ENCODE peak calls at places on chromosomes 7 and 10, in four cellular contexts. One of them, this sample, is unnamed.

GRCh38 chr10:36606234-36606839 is 519.1 kb upstream of the ANKRD30A start:
- DNase-seq in SK-N-SH: no peak
- DNase-seq in K562: no peak
- DNase-seq in HepG2: no peak
- DNase-seq in this sample: no peak

GRCh38 chr7:32660936-32661335 is 165.6 kb downstream of the AVL9 start:
- DNase-seq in SK-N-SH: no peak
- DNase-seq in K562: no peak
- DNase-seq in HepG2: no peak
- DNase-seq in this sample: no peak

GRCh38 chr7:78489851-78490250 is 691.3 kb downstream of the PHTF2 start:
- DNase-seq in SK-N-SH: no peak
- DNase-seq in K562: no peak
- DNase-seq in HepG2: no peak
- DNase-seq in this sample: no peak

GRCh38 chr7:64294701-64295420 is 18.9 kb upstream of the ZNF736 start:
- DNase-seq in SK-N-SH: no peak
- DNase-seq in K562: no peak
- DNase-seq in HepG2: no peak
- DNase-seq in this sample: no peak

GRCh38 chr10:86757110-86757790 is 831 bp downstream of the BMPR1A start:
- DNase-seq in SK-N-SH: no peak
- DNase-seq in K562: peak; percentile 13
- DNase-seq in HepG2: peak; percentile 62
- DNase-seq in this sample: no peak

GRCh38 chr7:34622182-34622581 is 35.8 kb upstream of the NPSR1 start:
- DNase-seq in SK-N-SH: no peak
- DNase-seq in K562: no peak
- DNase-seq in HepG2: no peak
- DNase-seq in this sample: no peak

GRCh38 chr7:863106-863505 is 13.2 kb upstream of the GET4 start:
- DNase-seq in SK-N-SH: no peak
- DNase-seq in K562: no peak
- DNase-seq in HepG2: no peak
- DNase-seq in this sample: no peak

GRCh38 chr7:92608380-92609322 is 18.5 kb upstream of the FAM133B start:
- DNase-seq in SK-N-SH: no peak
- DNase-seq in K562: peak; percentile 53
- DNase-seq in HepG2: no peak
- DNase-seq in this sample: no peak

GRCh38 chr7:2024227-2024918 is 208.4 kb downstream of the MAD1L1 start:
- DNase-seq in SK-N-SH: peak; percentile 30
- DNase-seq in K562: no peak
- DNase-seq in HepG2: peak; percentile 9
- DNase-seq in this sample: no peak

GRCh38 chr10:99328579-99329237 is 448 bp upstream of the CNNM1 start:
- DNase-seq in SK-N-SH: no peak
- DNase-seq in K562: no peak
- DNase-seq in HepG2: no peak
- DNase-seq in this sample: no peak

GRCh38 chr10:62581351-62581750 is 207.2 kb downstream of the ZNF365 start:
- DNase-seq in SK-N-SH: no peak
- DNase-seq in K562: no peak
- DNase-seq in HepG2: no peak
- DNase-seq in this sample: no peak

GRCh38 chr10:69645751-69646687 is 16.0 kb downstream of the FAM241B start:
- DNase-seq in SK-N-SH: peak; percentile 64
- DNase-seq in K562: no peak
- DNase-seq in HepG2: no peak
- DNase-seq in this sample: no peak

GRCh38 chr7:66016131-66016461 is 34.1 kb upstream of the GUSB start:
- DNase-seq in SK-N-SH: peak; percentile 23
- DNase-seq in K562: no peak
- DNase-seq in HepG2: peak; percentile 54
- DNase-seq in this sample: no peak

GRCh38 chr10:128978211-128978610 is 488.8 kb upstream of the MGMT start:
- DNase-seq in SK-N-SH: no peak
- DNase-seq in K562: no peak
- DNase-seq in HepG2: no peak
- DNase-seq in this sample: no peak

GRCh38 chr10:103660364-103661197 is 167.1 kb downstream of the NEURL1 start:
- DNase-seq in SK-N-SH: no peak
- DNase-seq in K562: no peak
- DNase-seq in HepG2: peak; percentile 71
- DNase-seq in this sample: no peak

GRCh38 chr7:132656846-132657776 is 80.8 kb upstream of the PLXNA4 start:
- DNase-seq in SK-N-SH: peak; percentile 50
- DNase-seq in K562: peak; percentile 59
- DNase-seq in HepG2: no peak
- DNase-seq in this sample: no peak

GRCh38 chr7:88306590-88307048 is at the start of gene STEAP4:
- DNase-seq in SK-N-SH: no peak
- DNase-seq in K562: no peak
- DNase-seq in HepG2: no peak
- DNase-seq in this sample: no peak

GRCh38 chr7:44854644-44855364 is 6.9 kb upstream of the H2AZ2 start:
- DNase-seq in SK-N-SH: no peak
- DNase-seq in K562: no peak
- DNase-seq in HepG2: no peak
- DNase-seq in this sample: no peak

GRCh38 chr7:129949292-129950133 is 3.2 kb downstream of the UBE2H start:
- DNase-seq in SK-N-SH: peak; percentile 47
- DNase-seq in K562: peak; percentile 10
- DNase-seq in HepG2: peak; percentile 81
- DNase-seq in this sample: peak; percentile 37

GRCh38 chr10:97686301-97686961 is 610 bp downstream of the AVPI1 start:
- DNase-seq in SK-N-SH: no peak
- DNase-seq in K562: no peak
- DNase-seq in HepG2: no peak
- DNase-seq in this sample: no peak

GRCh38 chr10:123997486-123998196 is 95.8 kb downstream of the CHST15 start:
- DNase-seq in SK-N-SH: peak; percentile 11
- DNase-seq in K562: no peak
- DNase-seq in HepG2: peak; percentile 10
- DNase-seq in this sample: peak; percentile 51

GRCh38 chr10:5442056-5442989 is 30.0 kb downstream of the NET1 start:
- DNase-seq in SK-N-SH: peak; percentile 56
- DNase-seq in K562: peak; percentile 47
- DNase-seq in HepG2: peak; percentile 43
- DNase-seq in this sample: no peak

GRCh38 chr10:127612-128432 is 7.4 kb upstream of the ZMYND11 start:
- DNase-seq in SK-N-SH: no peak
- DNase-seq in K562: no peak
- DNase-seq in HepG2: no peak
- DNase-seq in this sample: peak; percentile 65

GRCh38 chr10:70337201-70337651 is 45.2 kb downstream of the LRRC20 start:
- DNase-seq in SK-N-SH: no peak
- DNase-seq in K562: no peak
- DNase-seq in HepG2: no peak
- DNase-seq in this sample: no peak

GRCh38 chr7:98022531-98022930 is 32.5 kb upstream of the OCM2 start:
- DNase-seq in SK-N-SH: no peak
- DNase-seq in K562: no peak
- DNase-seq in HepG2: no peak
- DNase-seq in this sample: no peak

GRCh38 chr10:16436367-16436757 is 448 bp upstream of the PTER start:
- DNase-seq in SK-N-SH: no peak
- DNase-seq in K562: no peak
- DNase-seq in HepG2: no peak
- DNase-seq in this sample: no peak

GRCh38 chr7:90692947-90693346 is 96.8 kb downstream of the CDK14 start:
- DNase-seq in SK-N-SH: no peak
- DNase-seq in K562: no peak
- DNase-seq in HepG2: no peak
- DNase-seq in this sample: no peak

GRCh38 chr7:130994378-130995115 is 260.5 kb upstream of the KLF14 start:
- DNase-seq in SK-N-SH: no peak
- DNase-seq in K562: no peak
- DNase-seq in HepG2: no peak
- DNase-seq in this sample: no peak

GRCh38 chr10:132094581-132095234 is 29.0 kb downstream of the JAKMIP3 start:
- DNase-seq in SK-N-SH: no peak
- DNase-seq in K562: no peak
- DNase-seq in HepG2: no peak
- DNase-seq in this sample: no peak

GRCh38 chr10:21169271-21169670 is 272.2 kb upstream of the NEBL start:
- DNase-seq in SK-N-SH: no peak
- DNase-seq in K562: no peak
- DNase-seq in HepG2: no peak
- DNase-seq in this sample: no peak

GRCh38 chr7:37208528-37208927 is 240.1 kb downstream of the ELMO1 start:
- DNase-seq in SK-N-SH: peak; percentile 73
- DNase-seq in K562: peak; percentile 16
- DNase-seq in HepG2: peak; percentile 53
- DNase-seq in this sample: peak; percentile 26

GRCh38 chr7:30764030-30764991 is 6.9 kb upstream of the MINDY4 start:
- DNase-seq in SK-N-SH: no peak
- DNase-seq in K562: no peak
- DNase-seq in HepG2: no peak
- DNase-seq in this sample: peak; percentile 25

GRCh38 chr10:96044686-96045085 is 1.3 kb downstream of the CCNJ start:
- DNase-seq in SK-N-SH: no peak
- DNase-seq in K562: no peak
- DNase-seq in HepG2: peak; percentile 5
- DNase-seq in this sample: no peak

GRCh38 chr10:7400068-7400824 is 10.6 kb downstream of the SFMBT2 start:
- DNase-seq in SK-N-SH: peak; percentile 55
- DNase-seq in K562: no peak
- DNase-seq in HepG2: no peak
- DNase-seq in this sample: no peak

GRCh38 chr10:132630666-132631347 is 93.2 kb downstream of the INPP5A start:
- DNase-seq in SK-N-SH: no peak
- DNase-seq in K562: no peak
- DNase-seq in HepG2: no peak
- DNase-seq in this sample: no peak

GRCh38 chr7:144957998-144958397 is 122.1 kb upstream of the TPK1 start:
- DNase-seq in SK-N-SH: no peak
- DNase-seq in K562: no peak
- DNase-seq in HepG2: no peak
- DNase-seq in this sample: no peak

GRCh38 chr7:134695321-134695860 is 48.7 kb downstream of the BPGM start:
- DNase-seq in SK-N-SH: no peak
- DNase-seq in K562: no peak
- DNase-seq in HepG2: no peak
- DNase-seq in this sample: no peak

GRCh38 chr7:51428226-51428887 is 111.7 kb upstream of the COBL start:
- DNase-seq in SK-N-SH: no peak
- DNase-seq in K562: no peak
- DNase-seq in HepG2: no peak
- DNase-seq in this sample: no peak
- TF ChIP-seq FOXM1 in SK-N-SH: no peak
- TF ChIP-seq FOXM1 in K562: no peak
- TF ChIP-seq FOXM1 in HepG2: no peak
- TF ChIP-seq FOXM1 in this sample: no peak

GRCh38 chr7:152520861-152521302 is 85.1 kb upstream of the KMT2C start:
- DNase-seq in SK-N-SH: no peak
- DNase-seq in K562: no peak
- DNase-seq in HepG2: no peak
- DNase-seq in this sample: no peak
- TF ChIP-seq RAD21 in SK-N-SH: no peak
- TF ChIP-seq RAD21 in K562: no peak
- TF ChIP-seq RAD21 in HepG2: no peak
- TF ChIP-seq RAD21 in this sample: no peak

GRCh38 chr10:3720228-3721019 is 64.6 kb downstream of the KLF6 start:
- DNase-seq in SK-N-SH: no peak
- DNase-seq in K562: no peak
- DNase-seq in HepG2: peak; percentile 17
- DNase-seq in this sample: no peak
- TF ChIP-seq FOXM1 in SK-N-SH: no peak
- TF ChIP-seq FOXM1 in K562: no peak
- TF ChIP-seq FOXM1 in HepG2: no peak
- TF ChIP-seq FOXM1 in this sample: no peak

GRCh38 chr10:14476641-14477407 is 146.1 kb upstream of the FRMD4A start:
- DNase-seq in SK-N-SH: no peak
- DNase-seq in K562: no peak
- DNase-seq in HepG2: no peak
- DNase-seq in this sample: no peak

GRCh38 chr10:14478201-14478600 is 147.5 kb upstream of the FRMD4A start:
- DNase-seq in SK-N-SH: no peak
- DNase-seq in K562: no peak
- DNase-seq in HepG2: no peak
- DNase-seq in this sample: no peak

GRCh38 chr10:14481014-14481413 is 150.3 kb upstream of the FRMD4A start:
- DNase-seq in SK-N-SH: no peak
- DNase-seq in K562: no peak
- DNase-seq in HepG2: no peak
- DNase-seq in this sample: no peak

GRCh38 chr10:14477408-14477710 is 146.6 kb upstream of the FRMD4A start:
- DNase-seq in SK-N-SH: no peak
- DNase-seq in K562: no peak
- DNase-seq in HepG2: no peak
- DNase-seq in this sample: no peak

DNA sequence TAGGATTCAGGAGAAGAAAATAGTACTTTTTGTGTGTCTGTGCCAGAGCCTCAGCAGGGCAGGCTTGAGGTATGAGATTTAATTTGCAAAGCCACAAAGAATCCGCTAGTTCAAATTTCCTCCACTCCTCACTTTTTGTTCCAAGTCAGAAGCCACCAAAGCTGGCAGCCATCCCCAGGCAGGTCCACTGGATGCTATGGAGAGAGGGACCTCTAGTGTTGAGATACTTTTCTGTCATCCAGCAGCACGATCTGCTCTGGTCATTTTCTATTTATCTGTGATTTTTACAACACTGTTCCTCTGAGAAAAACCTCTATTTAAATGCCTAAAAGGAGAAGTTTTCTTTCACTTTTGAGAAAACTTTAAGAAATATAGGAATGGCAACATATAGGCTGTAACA is 147.9 kb upstream of the FRMD4A start:
- DNase-seq in SK-N-SH: peak; percentile 65
- DNase-seq in K562: peak; percentile 15
- DNase-seq in HepG2: no peak
- DNase-seq in this sample: no peak
- TF ChIP-seq RAD21 in SK-N-SH: peak; percentile 92
- TF ChIP-seq RAD21 in K562: peak; percentile 51
- TF ChIP-seq RAD21 in HepG2: no peak
- TF ChIP-seq RAD21 in this sample: peak; percentile 63

GRCh38 chr10:19416164-19416563 is 367.6 kb downstream of the MALRD1 start:
- DNase-seq in SK-N-SH: no peak
- DNase-seq in K562: no peak
- DNase-seq in HepG2: no peak
- DNase-seq in this sample: no peak

GRCh38 chr10:19411119-19411518 is 362.5 kb downstream of the MALRD1 start:
- DNase-seq in SK-N-SH: no peak
- DNase-seq in K562: no peak
- DNase-seq in HepG2: no peak
- DNase-seq in this sample: no peak

GRCh38 chr10:19408924-19409323 is 360.3 kb downstream of the MALRD1 start:
- DNase-seq in SK-N-SH: no peak
- DNase-seq in K562: no peak
- DNase-seq in HepG2: no peak
- DNase-seq in this sample: no peak

GRCh38 chr10:19417740-19418139 is 369.1 kb downstream of the MALRD1 start:
- DNase-seq in SK-N-SH: no peak
- DNase-seq in K562: no peak
- DNase-seq in HepG2: no peak
- DNase-seq in this sample: no peak

GRCh38 chr10:19412531-19412930 is 363.9 kb downstream of the MALRD1 start:
- DNase-seq in SK-N-SH: peak; percentile 19
- DNase-seq in K562: no peak
- DNase-seq in HepG2: peak; percentile 16
- DNase-seq in this sample: no peak
- TF ChIP-seq FOXM1 in SK-N-SH: no peak
- TF ChIP-seq FOXM1 in K562: no peak
- TF ChIP-seq FOXM1 in HepG2: no peak
- TF ChIP-seq FOXM1 in this sample: no peak

This sample was measured in GM12878.